ENCODE peak calls at places on chromosomes 16 and 17, in seven cellular contexts. S is CD4-positive, CD25-positive, alpha-beta regulatory T cell; G is stimulated activated naive CD8-positive, alpha-beta T cell treated with anti-CD3 and anti-CD28 coated beads, Interleukin-15, Interleukin-2, amounts not matched to agents 100 U/mL and 50 U/mL, for 24 hours; T is activated CD8-positive, alpha-beta T cell treated with anti-CD3 and anti-CD28 coated beads for 36 hours; O is Right ventricle myocardium inferior; Q is activated B cell treated with CpG ODN at 0.5 μM for 24 hours; F is upper lobe of left lung. R is an unnamed sample.

GRCh38 chr16:31880322-31880979 is 6.8 kb downstream of the ZNF267 start:
- ATAC-seq in F (peak; percentile 80), O (peak; percentile 67), S (peak; percentile 62), Q (peak; percentile 43), T (peak; percentile 72), G (peak; percentile 76), R (peak; percentile 76)

GRCh38 chr17:77424585-77425344 is 284.0 kb downstream of the SEC14L1 start:
- ATAC-seq in T (no peak), Q (no peak), G (no peak), O (peak; percentile 70), F (peak; percentile 51), S (no peak), R (no peak)

GRCh38 chr17:50634915-50635719 is 436 bp downstream of the ABCC3 start:
- ATAC-seq in S (no peak), O (no peak), Q (no peak), G (peak; percentile 6), F (peak; percentile 13), T (peak; percentile 7), R (no peak)

GRCh38 chr16:56269824-56270684 is 78.8 kb downstream of the GNAO1 start:
- ATAC-seq in F (peak; percentile 14), Q (no peak), O (peak; percentile 90), G (no peak), S (no peak), T (no peak), R (no peak)

GRCh38 chr17:6166492-6167179 is 96.5 kb downstream of the WSCD1 start:
- ATAC-seq in S (no peak), G (no peak), T (no peak), F (no peak), O (no peak), Q (no peak), R (no peak)

GRCh38 chr16:87350681-87351319 is 32.8 kb downstream of the FBXO31 start:
- ATAC-seq in G (no peak), T (no peak), O (peak; percentile 47), F (peak; percentile 58), Q (no peak), S (no peak), R (no peak)

GRCh38 chr17:68385490-68386215 is 71.6 kb downstream of the WIPI1 start:
- ATAC-seq in G (no peak), T (no peak), O (no peak), F (no peak), S (no peak), Q (no peak), R (no peak)

GRCh38 chr17:61474235-61474927 is 22.2 kb downstream of the TBX4 start:
- ATAC-seq in S (no peak), G (no peak), F (no peak), T (no peak), Q (no peak), O (no peak), R (no peak)

GRCh38 chr16:1861730-1862129 is 10.2 kb downstream of the MEIOB start:
- ATAC-seq in Q (no peak), F (no peak), G (no peak), S (no peak), T (no peak), O (no peak), R (no peak)

R was measured in stimulated activated memory B cell treated with anti-CD40 and anti-IgM and Interleukin-4, amounts not matched to agents 10 μg/mL and 1 μg/mL and 100 μg/mL, for 72 hours.